ENCODE peak calls at places on chromosomes 2 and 18, in five cellular contexts. C is upper lobe of left lung, O is GM12878, S is HepG2, G is K562. N is an unnamed sample. For H3K4me1 and H3K27me3, the result is how much of the 10 kb centered on the place peaks cover.

GRCh38 chr2:58289029-58289428 is 47.9 kb upstream of the FANCL start:
- ATAC-seq in O (peak), S (no peak), C (no peak), G (no peak), N (no peak)

GRCh38 chr18:8994603-8995002 is 107.9 kb upstream of the NDUFV2 start:
- ATAC-seq in C (no peak), S (no peak), O (no peak), G (peak), N (no peak)

GRCh38 chr2:223918671-223919134 is 26.4 kb downstream of the WDFY1 start:
- ATAC-seq in G (no peak), C (peak), S (peak), O (no peak), N (no peak)

GRCh38 chr2:10497797-10498251 is 49.7 kb upstream of the ODC1 start:
- ATAC-seq in O (no peak), S (peak), C (peak), G (peak), N (peak)

GRCh38 chr2:237694423-237695194 is 67.2 kb downstream of the LRRFIP1 start:
- ATAC-seq in G (peak), C (no peak), O (peak), S (no peak), N (no peak)

GRCh38 chr18:12921178-12921577 is 26.6 kb upstream of the SEH1L start:
- ATAC-seq in O (peak), G (peak), S (peak), C (no peak), N (no peak)

GRCh38 chr2:221360742-221361141 is 211.4 kb downstream of the EPHA4 start:
- ATAC-seq in S (no peak), C (no peak), O (no peak), G (no peak), N (no peak)

GRCh38 chr2:219522111-219523030 is 8.1 kb downstream of the ASIC4 start:
- ATAC-seq in O (no peak), S (peak), C (peak), G (peak), N (peak)

GRCh38 chr2:201126308-201127127 is 10.6 kb downstream of the CFLAR start:
- ATAC-seq in G (no peak), O (peak), C (peak), S (no peak), N (peak)

GRCh38 chr2:239636808-239637207 is 236.0 kb upstream of the HDAC4 start:
- ATAC-seq in G (no peak), S (no peak), C (no peak), O (no peak), N (no peak)

GRCh38 chr2:181952413-181953226 is 33.0 kb upstream of the PPP1R1C start:
- ATAC-seq in S (peak), G (no peak), O (no peak), C (no peak), N (no peak)

GRCh38 chr2:221503965-221504364 is 68.1 kb downstream of the EPHA4 start:
- ATAC-seq in O (peak), C (no peak), S (no peak), G (no peak), N (no peak)

GRCh38 chr2:5373200-5373599 is 319.0 kb upstream of the SOX11 start:
- ATAC-seq in O (no peak), C (no peak), S (peak), G (no peak), N (no peak)

GRCh38 chr2:15359716-15360531 is 201.2 kb downstream of the NBAS start:
- ATAC-seq in C (no peak), O (no peak), S (peak), G (peak), N (no peak)

GRCh38 chr2:136131961-136132839 is 14.3 kb upstream of the CXCR4 start:
- ATAC-seq in C (peak), O (peak), S (no peak), G (no peak), N (no peak)

GRCh38 chr2:101842471-101842870 is 145.0 kb downstream of the MAP4K4 start:
- ATAC-seq in C (no peak), O (no peak), S (no peak), G (no peak), N (no peak)

GRCh38 chr2:73293534-73294171 is at the start of gene EGR4:
- ATAC-seq in C (peak), O (peak), S (peak), G (peak), N (no peak)

GRCh38 chr2:86791574-86791973 is 861 bp upstream of the CD8A start:
- ATAC-seq in G (peak), C (no peak), O (no peak), S (peak), N (no peak)

GRCh38 chr2:32952759-32953476 is 6.2 kb downstream of the LTBP1 start:
- ATAC-seq in O (no peak), G (no peak), C (no peak), S (no peak), N (no peak)

GRCh38 chr2:219169950-219170654 is at the start of gene SLC23A3:
- ATAC-seq in O (no peak), C (no peak), G (no peak), S (peak), N (no peak)

GRCh38 chr2:178072383-178073301 is at the start of gene PDE11A:
- ATAC-seq in O (peak), C (peak), S (peak), G (peak), N (peak)

GRCh38 chr2:105741617-105742016 is 3.1 kb upstream of the NCK2 start:
- ATAC-seq in O (no peak), S (no peak), G (no peak), C (no peak), N (no peak)

GRCh38 chr2:105610444-105611327 is 134.0 kb upstream of the NCK2 start:
- ATAC-seq in O (no peak), G (peak), C (no peak), S (peak), N (no peak)

GRCh38 chr2:205386109-205386508 is 296.2 kb upstream of the NRP2 start:
- ATAC-seq in O (no peak), G (no peak), C (no peak), S (no peak), N (no peak)

GRCh38 chr2:205387350-205388045 is 294.8 kb upstream of the NRP2 start:
- ATAC-seq in G (no peak), C (no peak), O (no peak), S (no peak), N (no peak)

GRCh38 chr2:205383601-205384000 is 298.7 kb upstream of the NRP2 start:
- ATAC-seq in O (no peak), C (no peak), S (no peak), G (no peak), N (no peak)
- H3K4me1 ChIP-seq in O (under half), C (under half), S (under half), G (under half), N (under half)

DNA sequence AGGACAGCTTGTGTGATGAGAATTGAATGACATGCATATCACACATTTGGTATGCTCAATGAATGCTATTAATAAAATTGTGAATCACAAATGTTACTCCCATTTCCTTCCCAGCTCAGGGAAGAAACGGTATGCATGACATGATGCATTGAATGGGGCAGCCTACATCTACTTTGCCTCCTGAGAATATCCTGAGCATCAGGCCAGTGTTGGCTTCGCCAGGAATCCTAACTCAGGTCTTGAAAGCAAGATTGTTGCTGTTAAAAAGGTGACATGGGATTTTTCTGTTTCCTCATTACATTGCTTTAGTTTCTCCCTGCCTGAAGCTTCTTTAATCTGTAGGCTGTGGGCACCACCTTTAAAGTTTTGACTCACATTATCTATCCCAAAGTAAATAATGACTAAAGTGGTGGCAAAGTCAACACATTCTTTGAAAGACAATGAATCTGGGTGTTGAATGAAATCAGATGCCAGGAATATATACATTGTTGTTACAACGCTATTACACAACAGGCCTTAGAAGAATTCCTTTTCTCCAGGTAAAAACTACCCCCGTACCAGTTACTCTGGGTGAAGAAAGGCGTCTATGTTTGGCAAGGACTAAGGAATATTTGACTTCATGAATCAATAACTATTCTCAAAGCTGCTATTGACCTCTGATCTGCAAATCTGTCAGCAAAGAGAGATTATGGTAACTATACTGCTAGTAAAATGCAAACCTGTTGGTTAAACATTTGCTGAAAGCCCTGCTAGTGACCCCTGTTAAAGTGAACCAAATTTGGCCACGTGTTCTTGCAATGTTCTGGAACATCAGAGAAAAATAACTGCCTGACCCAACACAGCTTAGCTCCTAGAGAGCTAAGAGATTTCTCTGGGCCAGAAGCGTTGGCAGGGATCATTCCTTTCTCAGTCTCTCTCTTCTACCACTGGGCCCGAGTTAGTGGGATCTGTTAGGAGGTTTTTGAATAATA is 30.5 kb upstream of the NEDD4L start:
- ATAC-seq in C (no peak), O (no peak), G (no peak), S (peak), N (no peak)
- TF ChIP-seq EP300 in C (no peak), O (no peak), G (no peak), S (peak), N (no peak)

GRCh38 chr18:11153096-11153495 is 3.7 kb upstream of the PIEZO2 start:
- ATAC-seq in C (no peak), S (no peak), O (no peak), G (no peak), N (no peak)
- H3K27me3 ChIP-seq in C (under half), S (under half), O (under half), G (under half), N (under half)

GRCh38 chr2:28640263-28640907 is 111.2 kb upstream of the PPP1CB start:
- ATAC-seq in O (no peak), G (no peak), C (no peak), S (no peak), N (no peak)
- H3K4me1 ChIP-seq in O (under half), G (under half), C (under half), S (under half), N (under half)

GRCh38 chr2:217437289-217437688 is 565.5 kb downstream of the TNS1 start:
- ATAC-seq in G (no peak), O (no peak), C (no peak), S (no peak), N (no peak)

GRCh38 chr2:217431577-217432269 is 571.1 kb downstream of the TNS1 start:
- ATAC-seq in O (no peak), G (peak), S (no peak), C (no peak), N (no peak)

GRCh38 chr2:217436386-217436785 is 566.4 kb downstream of the TNS1 start:
- ATAC-seq in O (no peak), C (no peak), G (no peak), S (no peak), N (no peak)

GRCh38 chr2:217433522-217433921 is 569.3 kb downstream of the TNS1 start:
- ATAC-seq in O (no peak), C (no peak), G (no peak), S (no peak), N (no peak)

GRCh38 chr2:217434183-217434620 is 568.6 kb downstream of the TNS1 start:
- ATAC-seq in S (peak), C (peak), O (peak), G (peak), N (peak)
- TF ChIP-seq EP300 in S (peak), C (no peak), O (no peak), G (no peak), N (no peak)

N was measured in gastroesophageal sphincter.